ENCODE peak calls at places on chromosomes 16 and 17, in ten cellular contexts. A is upper lobe of left lung, Z is body of pancreas, Q is AG09309, T is spleen, O is thoracic aorta, W is chondrocyte, S is right atrium auricular region, I is prostate gland, D is fibroblast of lung. Y is an unnamed sample.

GRCh38 chr17:9647014-9647413 is 1.7 kb downstream of the USP43 start:
- DNase-seq in A (peak), Z (no peak), Q (no peak), T (no peak), O (no peak), W (no peak), S (no peak), I (peak), D (peak), Y (no peak)

GRCh38 chr17:78365561-78366108 is 5.8 kb upstream of the SOCS3 start:
- DNase-seq in A (peak), Z (no peak), Q (no peak), T (no peak), O (no peak), W (no peak), S (no peak), I (no peak), D (peak), Y (no peak)

GRCh38 chr16:81189100-81189664 is 49.3 kb upstream of the BCO1 start:
- DNase-seq in A (peak), Z (peak), Q (peak), T (no peak), O (peak), W (no peak), S (peak), I (no peak), D (peak), Y (no peak)

GRCh38 chr17:3765981-3766380 is 35.0 kb downstream of the ITGAE start:
- DNase-seq in A (no peak), Z (no peak), Q (no peak), T (peak), O (no peak), W (peak), S (no peak), I (no peak), D (no peak), Y (no peak)

GRCh38 chr16:87832137-87832527 is 37.2 kb downstream of the SLC7A5 start:
- DNase-seq in A (no peak), Z (no peak), Q (no peak), T (no peak), O (no peak), W (no peak), S (no peak), I (no peak), D (no peak), Y (no peak)

GRCh38 chr17:64077409-64077808 is 52.5 kb downstream of the ERN1 start:
- DNase-seq in A (peak), Z (no peak), Q (no peak), T (peak), O (no peak), W (no peak), S (no peak), I (no peak), D (no peak), Y (no peak)

GRCh38 chr17:45146616-45147101 is 1.6 kb upstream of the HEXIM1 start:
- DNase-seq in A (peak), Z (no peak), Q (peak), T (no peak), O (no peak), W (no peak), S (no peak), I (peak), D (peak), Y (no peak)

GRCh38 chr17:10135539-10136257 is 62.7 kb downstream of the GAS7 start:
- DNase-seq in A (peak), Z (peak), Q (no peak), T (no peak), O (no peak), W (no peak), S (peak), I (no peak), D (no peak), Y (no peak)

GRCh38 chr16:74431516-74431915 is 10.2 kb upstream of the CLEC18B start:
- DNase-seq in A (no peak), Z (no peak), Q (no peak), T (no peak), O (no peak), W (peak), S (no peak), I (no peak), D (no peak), Y (no peak)

GRCh38 chr17:78779848-78780247 is 2.2 kb downstream of the CYTH1 start:
- DNase-seq in A (peak), Z (no peak), Q (no peak), T (peak), O (no peak), W (peak), S (no peak), I (peak), D (no peak), Y (no peak)

GRCh38 chr16:85535352-85536072 is 77.6 kb upstream of the GSE1 start:
- DNase-seq in A (no peak), Z (peak), Q (no peak), T (no peak), O (no peak), W (no peak), S (no peak), I (no peak), D (no peak), Y (no peak)

GRCh38 chr17:75130632-75131277 is 787 bp downstream of the NT5C start:
- DNase-seq in A (peak), Z (peak), Q (no peak), T (peak), O (no peak), W (no peak), S (no peak), I (peak), D (peak), Y (no peak)

GRCh38 chr16:57624044-57624688 is 4.3 kb upstream of the ADGRG1 start:
- DNase-seq in A (no peak), Z (no peak), Q (no peak), T (peak), O (no peak), W (peak), S (no peak), I (no peak), D (peak), Y (no peak)

GRCh38 chr16:86457621-86458456 is 52.5 kb upstream of the FOXF1 start:
- DNase-seq in A (no peak), Z (no peak), Q (peak), T (no peak), O (peak), W (no peak), S (no peak), I (no peak), D (peak), Y (no peak)

GRCh38 chr17:77825621-77826020 is 132.9 kb upstream of the TNRC6C start:
- DNase-seq in A (no peak), Z (no peak), Q (no peak), T (peak), O (no peak), W (peak), S (no peak), I (no peak), D (no peak), Y (no peak)

GRCh38 chr16:65546353-65546791 is 424.5 kb upstream of the CDH11 start:
- DNase-seq in A (no peak), Z (no peak), Q (peak), T (no peak), O (no peak), W (no peak), S (no peak), I (no peak), D (peak), Y (no peak)

GRCh38 chr16:86653289-86654006 is 75.1 kb downstream of the FOXL1 start:
- DNase-seq in A (no peak), Z (no peak), Q (peak), T (no peak), O (no peak), W (no peak), S (no peak), I (no peak), D (peak), Y (no peak)

GRCh38 chr17:76025294-76025693 is 1.8 kb downstream of the EVPL start:
- DNase-seq in A (no peak), Z (no peak), Q (no peak), T (no peak), O (no peak), W (no peak), S (no peak), I (no peak), D (no peak), Y (no peak)

GRCh38 chr16:50400967-50401348 is 32.2 kb upstream of the BRD7 start:
- DNase-seq in A (no peak), Z (no peak), Q (no peak), T (no peak), O (no peak), W (no peak), S (no peak), I (no peak), D (no peak), Y (no peak)

GRCh38 chr17:82246365-82247174 is 17.7 kb downstream of the SLC16A3 start:
- DNase-seq in A (no peak), Z (no peak), Q (no peak), T (peak), O (no peak), W (peak), S (no peak), I (no peak), D (peak), Y (no peak)

GRCh38 chr16:1688807-1689560 is 10.9 kb downstream of the JPT2 start:
- DNase-seq in A (peak), Z (peak), Q (no peak), T (peak), O (peak), W (no peak), S (no peak), I (peak), D (peak), Y (no peak)

GRCh38 chr17:75010683-75011406 is 1.6 kb upstream of the MRPL58 start:
- DNase-seq in A (no peak), Z (peak), Q (no peak), T (no peak), O (no peak), W (no peak), S (peak), I (no peak), D (peak), Y (no peak)

GRCh38 chr17:76951375-76951905 is 83.2 kb downstream of the MGAT5B start:
- DNase-seq in A (no peak), Z (no peak), Q (no peak), T (no peak), O (no peak), W (peak), S (no peak), I (no peak), D (no peak), Y (no peak)

GRCh38 chr16:2686912-2687507 is 4.7 kb downstream of the KCTD5 start:
- DNase-seq in A (peak), Z (no peak), Q (no peak), T (peak), O (no peak), W (no peak), S (no peak), I (no peak), D (no peak), Y (no peak)

GRCh38 chr17:49513616-49514373 is 18.7 kb downstream of the NGFR start:
- DNase-seq in A (no peak), Z (peak), Q (no peak), T (peak), O (no peak), W (peak), S (no peak), I (no peak), D (no peak), Y (no peak)

GRCh38 chr17:55817273-55817709 is 66.4 kb downstream of the PCTP start:
- DNase-seq in A (no peak), Z (no peak), Q (no peak), T (no peak), O (no peak), W (no peak), S (no peak), I (no peak), D (no peak), Y (no peak)

GRCh38 chr16:20871935-20872815 is 28.0 kb downstream of the DCUN1D3 start:
- DNase-seq in A (no peak), Z (no peak), Q (no peak), T (no peak), O (no peak), W (no peak), S (no peak), I (no peak), D (peak), Y (no peak)

GRCh38 chr17:75457047-75457654 is 716 bp downstream of the TMEM94 start:
- DNase-seq in A (peak), Z (peak), Q (no peak), T (peak), O (no peak), W (no peak), S (no peak), I (no peak), D (peak), Y (no peak)

GRCh38 chr16:74888227-74888862 is 96.6 kb downstream of the WDR59 start:
- DNase-seq in A (no peak), Z (no peak), Q (no peak), T (no peak), O (no peak), W (no peak), S (no peak), I (peak), D (no peak), Y (no peak)

DNA sequence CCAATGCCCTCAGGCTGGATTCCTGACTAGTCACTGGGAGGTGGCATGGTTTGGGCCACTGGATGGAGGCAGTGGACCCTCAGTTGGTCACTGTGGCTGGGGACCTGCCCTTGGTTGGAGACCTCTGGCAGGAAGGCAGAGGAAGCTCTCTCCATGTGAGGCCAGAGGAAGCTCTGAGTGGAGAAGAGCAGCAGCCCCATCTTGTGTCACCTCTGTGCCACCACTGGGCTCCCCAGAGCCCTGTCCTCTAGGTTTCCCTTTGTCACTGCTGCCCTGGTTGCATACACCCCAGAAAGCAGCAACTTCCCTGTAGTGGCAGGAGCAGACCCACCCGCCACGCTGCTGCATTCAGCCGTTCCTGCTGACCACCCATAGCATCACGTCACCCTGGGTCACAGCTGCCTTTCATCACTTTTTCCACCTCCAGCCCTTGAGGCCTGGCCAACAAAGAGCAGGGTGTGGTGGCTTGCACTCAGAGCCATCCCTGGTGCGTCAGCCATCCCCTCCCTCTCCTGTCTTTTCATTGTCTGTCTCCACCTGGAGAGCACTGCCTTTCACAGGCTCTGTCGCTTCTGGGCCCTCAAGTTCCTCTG is 11.9 kb downstream of the CTRL start:
- DNase-seq in A (no peak), Z (no peak), Q (no peak), T (no peak), O (no peak), W (no peak), S (no peak), I (no peak), D (no peak), Y (no peak)
- TF ChIP-seq CTCF in A (no peak), Z (no peak), Q (no peak), T (no peak), O (no peak), W (peak), S (no peak), I (no peak), D (no peak), Y (peak)

DNA sequence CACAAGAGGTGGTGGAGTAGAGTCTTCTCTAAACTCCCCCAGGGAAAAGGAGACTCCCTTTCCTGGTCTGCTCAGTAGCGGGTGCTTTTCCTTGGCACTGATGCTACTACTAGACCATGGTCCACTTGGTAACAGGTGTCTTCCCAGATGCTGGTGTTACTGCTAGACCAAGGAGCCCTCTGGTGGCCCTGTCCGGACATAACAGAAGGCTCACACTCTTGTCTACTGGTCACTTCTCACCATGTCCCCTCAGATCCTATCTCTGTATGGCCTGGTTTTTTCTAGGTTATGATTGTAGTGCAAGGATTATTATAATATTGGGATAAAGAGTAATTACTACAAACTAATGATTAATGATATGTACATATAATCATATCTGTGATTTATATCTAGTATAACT is 49.7 kb upstream of the ARL4D start:
- DNase-seq in A (no peak), Z (no peak), Q (no peak), T (no peak), O (no peak), W (no peak), S (no peak), I (no peak), D (no peak), Y (no peak)
- TF ChIP-seq CTCF in A (no peak), Z (no peak), Q (no peak), T (no peak), O (no peak), W (no peak), S (no peak), I (no peak), D (no peak), Y (no peak)

DNA sequence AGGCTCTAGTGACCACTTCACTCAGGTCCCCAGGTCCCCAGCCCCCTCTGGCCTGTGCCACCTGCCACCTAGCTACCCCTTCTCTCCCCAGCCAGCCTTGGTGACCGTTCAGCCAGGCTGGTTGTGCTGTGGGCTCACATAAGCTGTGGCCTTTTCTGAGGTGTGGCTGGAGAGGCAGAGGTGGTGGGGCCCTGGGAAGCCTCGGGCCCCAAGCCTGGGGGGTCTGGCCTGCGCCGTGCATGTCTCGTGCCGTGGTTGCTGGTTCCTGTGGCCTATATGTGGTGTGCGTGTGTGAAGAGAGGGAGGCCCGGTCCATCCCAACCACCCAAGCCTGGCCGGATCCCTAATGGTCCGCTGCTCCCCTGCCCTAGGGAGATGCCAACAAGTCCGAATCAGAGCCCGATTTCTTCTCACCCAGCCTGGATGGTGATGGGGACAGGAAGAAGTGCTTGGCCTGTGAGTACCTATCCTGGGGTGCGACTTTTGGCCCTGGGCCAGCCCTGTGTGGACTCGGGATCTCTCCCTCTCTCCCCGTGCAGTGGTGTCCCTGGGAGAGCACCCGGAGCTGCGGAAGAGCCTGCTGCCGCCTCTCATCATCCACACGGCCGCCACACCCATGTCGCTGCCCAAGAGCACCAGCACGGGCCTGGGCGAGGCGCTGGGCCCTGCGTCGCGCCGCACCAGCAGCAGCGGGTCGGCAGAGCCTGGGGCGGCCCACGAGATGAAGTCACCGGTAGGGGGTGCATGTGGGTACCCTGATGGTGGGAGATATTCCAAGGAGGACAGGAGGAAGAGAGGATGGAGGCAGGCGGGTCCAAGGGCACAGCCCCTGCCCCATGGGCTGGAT is 35.9 kb downstream of the CACNA1G start:
- DNase-seq in A (no peak), Z (no peak), Q (no peak), T (no peak), O (no peak), W (no peak), S (no peak), I (no peak), D (no peak), Y (no peak)
- TF ChIP-seq CTCF in A (no peak), Z (no peak), Q (peak), T (no peak), O (no peak), W (peak), S (peak), I (no peak), D (peak), Y (no peak)

GRCh38 chr16:48110982-48111381 is 44.8 kb downstream of the ABCC12 start:
- DNase-seq in A (no peak), Z (no peak), Q (no peak), T (no peak), O (no peak), W (no peak), S (no peak), I (no peak), D (no peak), Y (no peak)

GRCh38 chr16:48114410-48114809 is 41.4 kb downstream of the ABCC12 start:
- DNase-seq in A (no peak), Z (no peak), Q (no peak), T (no peak), O (no peak), W (no peak), S (no peak), I (no peak), D (no peak), Y (no peak)

GRCh38 chr16:48112603-48113400 is 43.0 kb downstream of the ABCC12 start:
- DNase-seq in A (no peak), Z (no peak), Q (no peak), T (no peak), O (no peak), W (no peak), S (no peak), I (no peak), D (no peak), Y (no peak)

GRCh38 chr16:48115299-48115698 is 40.5 kb downstream of the ABCC12 start:
- DNase-seq in A (no peak), Z (no peak), Q (no peak), T (no peak), O (no peak), W (no peak), S (no peak), I (no peak), D (no peak), Y (no peak)

DNA sequence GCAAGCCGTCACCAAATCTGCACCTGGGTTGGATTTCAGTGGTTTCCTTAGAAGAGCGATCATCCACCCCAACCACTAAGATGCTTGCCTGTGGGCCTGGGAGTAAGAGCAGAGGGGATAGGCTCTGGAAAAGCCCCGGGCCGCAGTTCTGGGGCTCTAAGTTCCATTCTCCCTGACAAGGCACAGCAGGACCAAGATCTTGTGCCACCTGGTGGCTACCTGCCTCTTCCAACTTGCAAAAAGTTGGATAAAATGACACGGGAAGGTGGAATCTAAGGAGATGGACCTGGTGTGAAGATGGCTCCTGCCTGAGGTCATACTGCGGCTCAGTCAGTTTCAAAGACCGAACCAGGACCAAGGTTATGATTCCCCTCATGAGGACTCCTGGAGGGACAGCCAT is 42.3 kb downstream of the ABCC12 start:
- DNase-seq in A (no peak), Z (no peak), Q (no peak), T (no peak), O (no peak), W (no peak), S (no peak), I (no peak), D (no peak), Y (no peak)
- TF ChIP-seq CTCF in A (no peak), Z (no peak), Q (no peak), T (no peak), O (no peak), W (peak), S (no peak), I (no peak), D (no peak), Y (no peak)